ENCODE peak calls at places on chromosome 6, in eight cellular contexts. G is Peyer's patch, K is MM.1S, H is body of pancreas, O is brain microvascular endothelial cell, X is GM12878, W is A549, A is dorsolateral prefrontal cortex. T is an unnamed sample.
A peak's percentile ranks its signal among the peaks of the same experiment; 100 is the strongest.

GRCh38 chr6:125273965-125274364 is 27.8 kb downstream of the HDDC2 start:
- DNase-seq in O (peak; percentile 45), A (no peak), K (no peak), X (no peak), H (no peak), G (no peak), W (peak; percentile 17), T (peak; percentile 83)

GRCh38 chr6:129852257-129852858 is 8.8 kb downstream of the TMEM244 start:
- DNase-seq in G (no peak), W (no peak), X (no peak), K (no peak), A (no peak), H (no peak), O (peak; percentile 34), T (no peak)

GRCh38 chr6:45837541-45838200 is 178.0 kb downstream of the CLIC5 start:
- DNase-seq in H (no peak), O (no peak), W (no peak), X (no peak), K (no peak), G (no peak), A (no peak), T (no peak)

GRCh38 chr6:11730645-11731044 is 48.0 kb downstream of the ADTRP start:
- DNase-seq in K (peak; percentile 86), G (no peak), W (no peak), A (no peak), X (peak; percentile 65), O (no peak), H (no peak), T (no peak)

GRCh38 chr6:96075826-96076225 is 60.1 kb downstream of the FUT9 start:
- DNase-seq in G (no peak), K (no peak), X (no peak), W (no peak), H (no peak), O (no peak), A (no peak), T (no peak)

GRCh38 chr6:24357336-24358218 is at the start of gene DCDC2:
- DNase-seq in K (no peak), H (peak; percentile 94), X (no peak), G (peak; percentile 79), O (no peak), A (peak; percentile 51), W (peak; percentile 76), T (no peak)

GRCh38 chr6:135251416-135251815 is 70.3 kb downstream of the MYB start:
- DNase-seq in X (no peak), O (no peak), G (no peak), W (no peak), K (no peak), H (no peak), A (no peak), T (no peak)

GRCh38 chr6:68087399-68088133 is 547.5 kb upstream of the ADGRB3 start:
- DNase-seq in O (no peak), K (peak; percentile 85), H (no peak), X (peak; percentile 32), G (no peak), W (no peak), A (no peak), T (no peak)

GRCh38 chr6:31915351-31915750 is 12.2 kb upstream of the C2 start:
- DNase-seq in G (no peak), X (no peak), K (no peak), O (no peak), H (no peak), A (no peak), W (no peak), T (no peak)

GRCh38 chr6:105804436-105804835 is 281.7 kb upstream of the PRDM1 start:
- DNase-seq in W (no peak), K (no peak), O (peak; percentile 22), G (no peak), H (no peak), A (no peak), X (no peak), T (peak; percentile 42)

GRCh38 chr6:42569102-42570028 is 5.5 kb downstream of the UBR2 start:
- DNase-seq in W (peak; percentile 39), O (peak; percentile 90), X (no peak), A (no peak), K (peak; percentile 26), G (no peak), H (no peak), T (peak; percentile 35)

GRCh38 chr6:154403803-154404202 is 47.2 kb upstream of the IPCEF1 start:
- DNase-seq in A (no peak), G (no peak), X (no peak), W (no peak), K (no peak), O (peak; percentile 33), H (no peak), T (no peak)

GRCh38 chr6:10268111-10268510 is 146.8 kb downstream of the TFAP2A start:
- DNase-seq in K (no peak), H (no peak), O (no peak), W (no peak), A (no peak), X (no peak), G (no peak), T (no peak)

GRCh38 chr6:133937909-133938308 is 15.1 kb upstream of the TBPL1 start:
- DNase-seq in H (no peak), K (no peak), W (no peak), G (no peak), A (no peak), O (no peak), X (no peak), T (no peak)

GRCh38 chr6:46719099-46719498 is 16.1 kb downstream of the PLA2G7 start:
- DNase-seq in A (no peak), G (no peak), H (no peak), K (no peak), X (no peak), O (peak; percentile 61), W (no peak), T (peak; percentile 88)

GRCh38 chr6:80454197-80454596 is 347.7 kb downstream of the BCKDHB start:
- DNase-seq in W (no peak), O (peak; percentile 95), X (peak; percentile 27), H (no peak), G (no peak), K (peak; percentile 11), A (no peak), T (peak; percentile 59)

GRCh38 chr6:138689849-138690248 is 83.7 kb upstream of the CCDC28A start:
- DNase-seq in X (no peak), W (no peak), G (no peak), K (no peak), H (no peak), A (no peak), O (no peak), T (peak; percentile 45)

GRCh38 chr6:3398755-3399671 is 57.8 kb downstream of the SLC22A23 start:
- DNase-seq in O (no peak), H (no peak), K (no peak), A (no peak), G (no peak), X (no peak), W (no peak), T (no peak)

GRCh38 chr6:6820688-6821238 is 232.2 kb downstream of the LY86 start:
- DNase-seq in G (peak; percentile 73), X (no peak), H (peak; percentile 67), W (no peak), O (no peak), A (no peak), K (no peak), T (peak; percentile 81)
- H3K27ac ChIP-seq in G (no peak overlapping the region), X (no peak overlapping the region), H (peak overlapping the region; percentile 8), W (no peak overlapping the region), O (no peak overlapping the region), A (no peak overlapping the region), K (no peak overlapping the region), T (peak overlapping the region; percentile 58)

GRCh38 chr6:170583736-170584180 is 679 bp downstream of the PDCD2 start:
- DNase-seq in X (no peak), K (peak; percentile 7), A (no peak), G (no peak), H (no peak), W (no peak), O (no peak), T (peak; percentile 14)
- TF ChIP-seq CTCF in X (no peak), K (no peak), A (no peak), G (no peak), H (no peak), W (no peak), O (no peak), T (no peak)

GRCh38 chr6:62808575-62809293 is 402.5 kb upstream of the FKBP1C start:
- DNase-seq in K (peak; percentile 27), O (no peak), G (no peak), W (no peak), X (no peak), H (no peak), A (no peak), T (no peak)

GRCh38 chr6:62797190-62797589 is 414.1 kb upstream of the FKBP1C start:
- DNase-seq in X (no peak), G (no peak), H (no peak), W (no peak), O (no peak), K (no peak), A (no peak), T (no peak)

GRCh38 chr6:62805431-62805830 is 405.8 kb upstream of the FKBP1C start:
- DNase-seq in X (no peak), A (no peak), H (no peak), W (no peak), G (no peak), K (no peak), O (no peak), T (no peak)

DNA sequence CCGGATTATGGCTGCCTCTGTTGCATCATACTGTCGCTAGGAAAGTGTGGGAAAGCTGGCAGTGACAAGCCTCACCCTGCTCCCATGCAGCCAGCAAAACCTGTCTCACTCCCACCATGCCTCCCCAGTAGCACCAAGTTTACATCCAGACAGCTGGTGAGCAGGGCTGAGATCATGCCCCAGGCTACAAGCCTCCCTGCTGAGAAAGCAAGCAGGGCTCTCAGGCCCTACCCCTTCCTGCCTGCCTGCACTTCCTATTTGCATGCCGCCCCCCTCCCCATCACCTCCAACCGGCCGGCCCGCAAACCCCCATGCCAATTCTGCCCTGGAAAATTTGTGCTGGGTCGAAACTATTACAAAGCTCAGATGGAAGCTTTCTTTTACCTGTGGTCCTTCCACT is 408.2 kb upstream of the FKBP1C start:
- DNase-seq in O (no peak), H (no peak), G (no peak), W (no peak), A (no peak), X (no peak), K (no peak), T (no peak)
- H3K27ac ChIP-seq in O (no peak overlapping the region), H (no peak overlapping the region), G (no peak overlapping the region), W (no peak overlapping the region), A (no peak overlapping the region), X (no peak overlapping the region), K (no peak overlapping the region), T (no peak overlapping the region)

DNA sequence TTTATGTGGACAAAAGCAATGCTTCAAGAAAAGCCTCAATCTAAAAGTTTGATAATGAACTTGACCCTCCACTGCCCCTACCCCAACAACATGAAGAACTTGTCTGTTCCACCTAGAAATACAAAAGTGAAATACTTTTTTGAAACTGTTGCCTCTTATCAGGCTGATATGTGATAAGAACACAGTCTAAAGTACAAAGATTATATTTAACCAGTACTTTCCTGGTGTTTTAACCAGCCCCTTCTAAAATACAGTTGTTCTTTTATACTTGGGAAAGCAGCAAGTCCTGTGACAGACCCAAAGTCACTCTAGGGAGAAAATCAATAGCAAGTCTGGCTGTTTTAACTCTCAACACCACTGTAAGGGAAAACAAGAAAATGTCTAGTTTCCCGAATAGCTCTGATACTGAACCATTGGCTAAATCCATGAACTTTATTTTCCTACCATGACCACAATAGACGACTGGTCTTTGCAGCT is 6.6 kb downstream of the OARD1 start:
- DNase-seq in W (no peak), A (no peak), K (no peak), H (no peak), O (no peak), X (no peak), G (no peak), T (no peak)
- TF ChIP-seq CTCF in W (no peak), A (no peak), K (no peak), H (no peak), O (no peak), X (no peak), G (no peak), T (no peak)